ENCODE peak calls at places on chromosomes 4 and X, in ten cellular contexts. H is GM20000, W is A549, M is kidney epithelial cell, Q is fibroblast of lung, A is upper lobe of left lung, X is pancreas, K is adrenal gland, Z is tibial artery, P is DND-41. O is an unnamed sample.

GRCh38 chrX:153909980-153910360 is 5.5 kb downstream of the AVPR2 start:
- DNase-seq in H (no peak), W (no peak), M (no peak), Q (no peak), A (no peak), X (no peak), K (no peak), Z (no peak), P (no peak), O (no peak)

GRCh38 chr4:115763051-115763450 is 649.6 kb upstream of the NDST4 start:
- DNase-seq in H (no peak), W (no peak), M (no peak), Q (no peak), A (no peak), X (no peak), K (no peak), Z (no peak), P (no peak), O (no peak)

GRCh38 chrX:30483996-30484395 is 93.6 kb downstream of the TASL start:
- DNase-seq in H (no peak), W (no peak), M (no peak), Q (no peak), A (no peak), X (no peak), K (no peak), Z (no peak), P (no peak), O (no peak)

GRCh38 chr4:116108606-116109005 is 976.8 kb downstream of the TRAM1L1 start:
- DNase-seq in H (no peak), W (no peak), M (no peak), Q (no peak), A (no peak), X (no peak), K (no peak), Z (no peak), P (no peak), O (no peak)

GRCh38 chr4:4990857-4991540 is 28.3 kb downstream of the CYTL1 start:
- DNase-seq in H (no peak), W (peak), M (peak), Q (peak), A (peak), X (peak), K (peak), Z (peak), P (no peak), O (no peak)

GRCh38 chrX:134836497-134836968 is 154.3 kb upstream of the SMIM10 start:
- DNase-seq in H (no peak), W (no peak), M (no peak), Q (peak), A (no peak), X (no peak), K (no peak), Z (no peak), P (no peak), O (no peak)

GRCh38 chr4:169244210-169244609 is 26.5 kb downstream of the SH3RF1 start:
- DNase-seq in H (no peak), W (no peak), M (no peak), Q (no peak), A (no peak), X (no peak), K (no peak), Z (no peak), P (no peak), O (no peak)

GRCh38 chr4:101941816-101942358 is 151.4 kb downstream of the BANK1 start:
- DNase-seq in H (no peak), W (no peak), M (no peak), Q (no peak), A (no peak), X (no peak), K (no peak), Z (no peak), P (no peak), O (no peak)

GRCh38 chr4:109211671-109212070 is 90.8 kb downstream of the COL25A1 start:
- DNase-seq in H (no peak), W (no peak), M (no peak), Q (no peak), A (no peak), X (no peak), K (no peak), Z (no peak), P (no peak), O (no peak)

GRCh38 chr4:2742081-2742822 is 13.9 kb downstream of the TNIP2 start:
- DNase-seq in H (no peak), W (no peak), M (no peak), Q (no peak), A (peak), X (no peak), K (no peak), Z (no peak), P (no peak), O (no peak)

GRCh38 chr4:141376769-141377168 is 156.1 kb downstream of the ZNF330 start:
- DNase-seq in H (no peak), W (no peak), M (no peak), Q (no peak), A (no peak), X (no peak), K (no peak), Z (no peak), P (no peak), O (no peak)

GRCh38 chrX:119605739-119606507 is at the start of gene NKRF:
- DNase-seq in H (peak), W (peak), M (no peak), Q (no peak), A (peak), X (peak), K (peak), Z (peak), P (peak), O (peak)

GRCh38 chrX:15350329-15350996 is 15.1 kb upstream of the PIGA start:
- DNase-seq in H (no peak), W (no peak), M (no peak), Q (no peak), A (no peak), X (no peak), K (no peak), Z (no peak), P (no peak), O (no peak)

GRCh38 chr4:86895692-86896488 is 3.7 kb upstream of the C4orf36 start:
- DNase-seq in H (peak), W (peak), M (peak), Q (peak), A (no peak), X (no peak), K (no peak), Z (no peak), P (no peak), O (no peak)

GRCh38 chr4:106325800-106326199 is 9.4 kb downstream of the AIMP1 start:
- DNase-seq in H (no peak), W (no peak), M (no peak), Q (no peak), A (no peak), X (no peak), K (no peak), Z (no peak), P (no peak), O (no peak)

GRCh38 chr4:77220841-77221613 is 64.0 kb downstream of the CCNG2 start:
- DNase-seq in H (no peak), W (no peak), M (no peak), Q (peak), A (no peak), X (no peak), K (peak), Z (peak), P (no peak), O (no peak)

GRCh38 chrX:68462653-68463052 is 29.4 kb upstream of the OPHN1 start:
- DNase-seq in H (no peak), W (no peak), M (no peak), Q (peak), A (no peak), X (no peak), K (peak), Z (no peak), P (peak), O (no peak)

GRCh38 chr4:633406-633805 is 8.0 kb downstream of the PDE6B start:
- DNase-seq in H (no peak), W (no peak), M (no peak), Q (no peak), A (no peak), X (no peak), K (no peak), Z (no peak), P (no peak), O (no peak)

GRCh38 chrX:118976599-118977340 is 2.4 kb downstream of the LONRF3 start:
- DNase-seq in H (peak), W (peak), M (no peak), Q (no peak), A (peak), X (peak), K (peak), Z (peak), P (no peak), O (peak)

GRCh38 chr4:122219356-122219755 is 67.2 kb downstream of the BLTP1 start:
- DNase-seq in H (no peak), W (no peak), M (no peak), Q (no peak), A (no peak), X (no peak), K (no peak), Z (no peak), P (no peak), O (no peak)

GRCh38 chr4:122221322-122221721 is 69.2 kb downstream of the BLTP1 start:
- DNase-seq in H (no peak), W (no peak), M (no peak), Q (no peak), A (no peak), X (no peak), K (no peak), Z (no peak), P (no peak), O (no peak)

GRCh38 chr4:122212880-122213279 is 60.7 kb downstream of the BLTP1 start:
- DNase-seq in H (no peak), W (no peak), M (no peak), Q (no peak), A (no peak), X (no peak), K (no peak), Z (no peak), P (no peak), O (no peak)

GRCh38 chr4:122224348-122224747 is 72.2 kb downstream of the BLTP1 start:
- DNase-seq in H (no peak), W (peak), M (no peak), Q (peak), A (no peak), X (no peak), K (no peak), Z (no peak), P (no peak), O (no peak)

GRCh38 chr4:122218762-122219161 is 66.6 kb downstream of the BLTP1 start:
- DNase-seq in H (no peak), W (no peak), M (no peak), Q (peak), A (no peak), X (no peak), K (no peak), Z (no peak), P (no peak), O (no peak)
- TF ChIP-seq CTCF in H (no peak), W (no peak), M (peak), Q (peak), A (no peak), X (no peak), K (no peak), Z (peak), P (peak), O (no peak)

DNA sequence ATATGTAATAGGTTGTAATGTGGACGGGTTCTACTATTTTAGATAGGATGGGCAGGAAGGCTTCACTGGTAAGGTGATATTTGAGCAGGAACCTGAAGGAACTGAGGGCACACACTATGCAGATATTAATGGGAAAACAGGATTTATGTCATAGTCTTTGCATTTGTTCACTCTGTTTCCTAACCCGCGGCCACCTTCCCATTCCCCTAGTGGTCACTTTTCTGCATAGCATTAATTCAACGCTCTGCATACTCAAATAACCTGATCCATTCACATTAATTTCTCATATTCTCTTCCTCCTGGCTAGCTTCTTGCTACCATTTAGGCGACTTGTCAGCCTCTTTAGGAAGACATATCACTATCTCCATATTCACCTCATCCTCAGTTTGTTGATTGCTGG is 61.5 kb downstream of the GSPT2 start:
- DNase-seq in H (no peak), W (no peak), M (no peak), Q (no peak), A (no peak), X (no peak), K (no peak), Z (no peak), P (no peak), O (no peak)
- TF ChIP-seq CTCF in H (no peak), W (no peak), M (no peak), Q (peak), A (no peak), X (no peak), K (no peak), Z (no peak), P (no peak), O (no peak)

DNA sequence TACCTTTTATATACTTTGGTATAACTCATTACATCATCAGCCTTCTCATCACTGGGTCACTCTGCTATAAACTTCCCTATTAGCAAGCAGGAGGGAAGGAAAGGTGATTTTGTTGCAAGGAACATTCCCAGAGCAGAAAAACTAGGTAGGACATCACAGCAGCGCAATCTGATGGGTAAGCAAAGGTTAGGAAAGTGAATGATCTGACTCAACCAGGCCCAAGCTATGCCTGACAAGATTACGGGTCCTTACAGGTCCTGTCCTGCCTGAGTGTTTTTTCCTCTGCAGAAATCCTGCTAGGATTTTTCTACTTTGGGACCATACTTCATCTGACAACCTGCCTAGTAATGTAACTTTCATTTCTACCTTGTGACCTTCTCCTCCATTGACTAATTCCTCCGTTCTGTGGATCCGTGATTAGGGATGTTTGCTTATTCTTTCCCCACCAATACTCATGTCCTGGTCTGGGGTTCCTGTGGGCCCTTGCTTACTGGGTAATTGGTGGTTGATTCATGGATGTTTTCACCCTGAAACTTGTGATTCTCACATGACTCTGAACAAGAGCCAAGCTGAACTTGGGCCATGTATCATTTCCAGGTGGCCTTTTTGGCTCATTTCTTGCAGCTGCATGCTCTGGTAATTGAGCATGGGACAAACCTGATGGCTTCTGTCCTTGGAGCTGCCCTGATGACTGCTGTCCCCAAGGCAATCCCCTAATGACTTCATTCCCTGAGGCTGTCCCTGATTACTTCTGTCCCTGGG is 111.9 kb upstream of the KIT start:
- DNase-seq in H (no peak), W (no peak), M (no peak), Q (no peak), A (no peak), X (no peak), K (peak), Z (no peak), P (no peak), O (no peak)
- TF ChIP-seq CTCF in H (no peak), W (no peak), M (no peak), Q (no peak), A (no peak), X (no peak), K (no peak), Z (no peak), P (no peak), O (no peak)

GRCh38 chrX:150643958-150644357 is 49.2 kb upstream of the MTMR1 start:
- DNase-seq in H (no peak), W (no peak), M (no peak), Q (no peak), A (no peak), X (no peak), K (no peak), Z (no peak), P (no peak), O (no peak)
- TF ChIP-seq CTCF in H (no peak), W (no peak), M (no peak), Q (no peak), A (no peak), X (no peak), K (no peak), Z (no peak), P (no peak), O (no peak)

O was measured in activated B cell treated with CpG ODN at 0.5 μM for 24 hours.